ENCODE peak calls at places on chromosome 10, in seven cellular contexts. Y, K, G, D, S, N and Q are unnamed samples.
A peak's percentile ranks its signal among the peaks of the same experiment; 100 is the strongest.

GRCh38 chr10:121194696-121195523 is 343.7 kb downstream of the WDR11 start:
- DNase-seq in K (no peak), D (no peak), Y (no peak), S (no peak), N (no peak), G (no peak), Q (no peak)

GRCh38 chr10:29668628-29669027 is 33.9 kb upstream of the SVIL start:
- DNase-seq in N (no peak), D (no peak), K (peak; percentile 55), Y (no peak), G (no peak), S (no peak), Q (no peak)

GRCh38 chr10:133388973-133389818 is 4.8 kb upstream of the MTG1 start:
- DNase-seq in Y (no peak), S (no peak), K (no peak), D (peak; percentile 50), N (no peak), G (no peak), Q (no peak)

GRCh38 chr10:11449761-11450160 is 161.7 kb downstream of the USP6NL start:
- DNase-seq in D (no peak), Y (no peak), G (no peak), N (no peak), K (no peak), S (no peak), Q (no peak)

GRCh38 chr10:70031215-70031614 is 21.4 kb upstream of the MACROH2A2 start:
- DNase-seq in N (no peak), Y (no peak), S (no peak), G (no peak), D (no peak), K (no peak), Q (no peak)

GRCh38 chr10:92087750-92088395 is 164.3 kb downstream of the BTAF1 start:
- DNase-seq in S (peak; percentile 78), D (peak; percentile 78), K (peak; percentile 91), N (peak; percentile 84), Y (peak; percentile 79), G (peak; percentile 94), Q (no peak)

GRCh38 chr10:9102026-9102425 is 1047.5 kb downstream of the GATA3 start:
- DNase-seq in S (no peak), D (no peak), Y (no peak), N (no peak), G (no peak), K (no peak), Q (no peak)

GRCh38 chr10:5651086-5651764 is 15.2 kb downstream of the ASB13 start:
- DNase-seq in N (no peak), D (no peak), Y (no peak), K (no peak), G (no peak), S (no peak), Q (no peak)

GRCh38 chr10:132363921-132364593 is 32.1 kb downstream of the LRRC27 start:
- DNase-seq in N (no peak), S (no peak), D (peak; percentile 64), K (peak; percentile 17), G (no peak), Y (no peak), Q (no peak)

GRCh38 chr10:42149722-42150427 is 488.5 kb downstream of the ZNF33B start:
- DNase-seq in S (no peak), N (no peak), D (no peak), Y (no peak), K (no peak), G (no peak), Q (no peak)

GRCh38 chr10:69496352-69497234 is 45.3 kb downstream of the TSPAN15 start:
- DNase-seq in S (no peak), Y (no peak), K (no peak), N (no peak), D (peak; percentile 82), G (no peak), Q (no peak)

GRCh38 chr10:95832216-95833037 is 75.3 kb upstream of the CC2D2B start:
- DNase-seq in N (no peak), Y (no peak), G (no peak), K (no peak), D (no peak), S (no peak), Q (no peak)

GRCh38 chr10:5575482-5576153 is 50.9 kb downstream of the CALML3 start:
- DNase-seq in G (no peak), K (no peak), N (no peak), D (peak; percentile 82), S (no peak), Y (no peak), Q (no peak)

GRCh38 chr10:124680675-124681074 is 63.5 kb downstream of the FAM53B start:
- DNase-seq in N (no peak), S (no peak), K (no peak), D (peak; percentile 83), G (no peak), Y (no peak), Q (no peak)

GRCh38 chr10:90969947-90970673 is 49.2 kb upstream of the ANKRD1 start:
- DNase-seq in S (no peak), K (no peak), Y (no peak), D (no peak), N (no peak), G (no peak), Q (no peak)

GRCh38 chr10:29480281-29480954 is 154.4 kb downstream of the SVIL start:
- DNase-seq in K (no peak), Y (no peak), D (no peak), S (no peak), N (no peak), G (no peak), Q (no peak)

GRCh38 chr10:102065561-102066420 is 642 bp downstream of the HPS6 start:
- DNase-seq in N (no peak), D (peak; percentile 68), G (peak; percentile 76), K (no peak), S (no peak), Y (peak; percentile 9), Q (no peak)

GRCh38 chr10:61836233-61836887 is 65.1 kb upstream of the ARID5B start:
- DNase-seq in G (no peak), D (no peak), Y (no peak), K (no peak), S (no peak), N (no peak), Q (peak; percentile 61)

GRCh38 chr10:88245974-88246511 is 337.1 kb downstream of the RNLS start:
- DNase-seq in G (no peak), S (no peak), Y (no peak), K (peak; percentile 24), N (no peak), D (peak; percentile 71), Q (no peak)

GRCh38 chr10:83214178-83214577 is 925.1 kb upstream of the GHITM start:
- DNase-seq in D (no peak), K (no peak), S (no peak), Y (no peak), G (no peak), N (no peak), Q (no peak)
- TF ChIP-seq POLR2AphosphoS5 in D (no peak), K (no peak), S (no peak), Y (no peak), G (no peak), N (no peak), Q (no peak)

GRCh38 chr10:1059902-1060301 is 3.7 kb downstream of the WDR37 start:
- DNase-seq in D (no peak), K (no peak), S (no peak), G (no peak), N (no peak), Y (no peak), Q (no peak)

GRCh38 chr10:1063232-1063862 is 7.2 kb downstream of the WDR37 start:
- DNase-seq in D (no peak), G (no peak), S (no peak), N (no peak), Y (no peak), K (no peak), Q (no peak)

GRCh38 chr10:1064172-1064571 is 8.0 kb downstream of the WDR37 start:
- DNase-seq in N (no peak), K (no peak), G (no peak), S (no peak), Y (no peak), D (no peak), Q (no peak)

GRCh38 chr10:1058017-1058416 is 1.8 kb downstream of the WDR37 start:
- DNase-seq in D (no peak), S (no peak), Y (no peak), G (no peak), N (no peak), K (no peak), Q (no peak)

GRCh38 chr10:1061930-1062769 is 6.0 kb downstream of the WDR37 start:
- DNase-seq in D (no peak), Y (no peak), G (no peak), S (no peak), K (peak; percentile 71), N (no peak), Q (no peak)
- H3K27ac ChIP-seq in D (no peak overlapping the region), Y (no peak overlapping the region), G (no peak overlapping the region), S (no peak overlapping the region), K (peak overlapping the region; percentile 37), N (no peak overlapping the region), Q (no peak overlapping the region)

DNA sequence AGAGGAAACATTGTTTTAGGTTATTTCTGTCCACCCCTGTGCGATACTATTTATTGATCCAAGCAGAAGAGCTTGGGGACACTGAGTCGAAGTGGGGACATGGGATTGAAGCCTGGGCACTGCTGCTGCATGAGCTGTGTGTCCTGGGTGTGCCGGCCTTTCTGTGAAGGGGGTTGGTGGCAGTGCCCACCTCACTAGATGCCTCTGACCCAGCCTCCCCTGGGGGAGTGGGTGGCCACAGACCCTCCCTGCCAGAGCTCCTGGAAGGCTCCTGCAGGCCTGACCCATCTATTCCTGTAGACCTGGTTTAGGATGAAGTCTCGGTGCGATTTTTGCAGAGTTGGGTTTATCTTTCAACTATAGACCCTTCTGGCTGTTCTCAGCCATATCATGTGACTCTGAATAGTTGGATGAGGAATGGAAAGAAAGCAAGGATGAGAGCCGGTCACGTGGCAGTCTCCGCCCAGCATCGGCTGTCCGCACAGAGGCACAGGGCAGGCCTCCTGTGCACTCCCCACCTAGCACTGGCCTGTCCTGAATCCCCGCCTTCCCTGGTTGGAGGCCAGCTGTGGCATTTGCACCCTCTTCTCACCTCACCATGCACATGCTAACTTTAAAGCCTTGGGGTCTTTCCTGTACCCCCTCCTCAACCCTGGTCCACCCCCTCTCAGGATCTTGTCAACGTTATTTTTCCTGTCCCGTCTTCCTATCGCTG is 17.6 kb upstream of the SH2D4B start:
- DNase-seq in G (no peak), Y (no peak), N (no peak), S (no peak), D (peak; percentile 56), K (no peak), Q (no peak)
- TF ChIP-seq POLR2AphosphoS5 in G (no peak), Y (no peak), N (no peak), S (peak; percentile 16), D (no peak), K (peak; percentile 13), Q (no peak)

GRCh38 chr10:58952162-58952561 is 224.3 kb upstream of the PHYHIPL start:
- DNase-seq in K (no peak), D (peak; percentile 68), G (no peak), N (no peak), S (no peak), Y (no peak), Q (no peak)

GRCh38 chr10:58952747-58953466 is 223.5 kb upstream of the PHYHIPL start:
- DNase-seq in K (peak; percentile 47), N (peak; percentile 25), Y (peak; percentile 49), D (no peak), S (peak; percentile 24), G (peak; percentile 74), Q (peak; percentile 3)

GRCh38 chr10:58951750-58952149 is 224.7 kb upstream of the PHYHIPL start:
- DNase-seq in D (no peak), N (no peak), Y (peak; percentile 32), G (no peak), S (no peak), K (no peak), Q (no peak)

GRCh38 chr10:58950618-58951017 is 225.8 kb upstream of the PHYHIPL start:
- DNase-seq in G (no peak), N (no peak), Y (no peak), K (no peak), S (peak; percentile 12), D (no peak), Q (no peak)

GRCh38 chr10:58951087-58951486 is 225.4 kb upstream of the PHYHIPL start:
- DNase-seq in Y (no peak), D (no peak), K (no peak), G (no peak), N (no peak), S (no peak), Q (no peak)
- H3K27ac ChIP-seq in Y (peak overlapping the region; percentile 63), D (peak overlapping the region; percentile 70), K (no peak overlapping the region), G (no peak overlapping the region), N (no peak overlapping the region), S (no peak overlapping the region), Q (no peak overlapping the region)